ENCODE peak calls at places on chromosomes 5 and 9, in five cellular contexts. W is fibroblast of gingiva, U is nucleus accumbens, P is GM20000, E is C1 segment of cervical spinal cord. D is an unnamed sample.

GRCh38 chr9:137970686-137971476 is 93.3 kb downstream of the CACNA1B start:
- DNase-seq in U (no peak), W (no peak), P (no peak), E (no peak), D (no peak)

GRCh38 chr9:83257937-83258336 is 195.0 kb upstream of the RASEF start:
- DNase-seq in E (no peak), U (no peak), P (no peak), W (no peak), D (no peak)

GRCh38 chr5:50744761-50745160 is 78.3 kb downstream of the PARP8 start:
- DNase-seq in W (peak), P (peak), E (no peak), U (no peak), D (peak)

GRCh38 chr5:56705217-56705616 is 110.1 kb upstream of the MAP3K1 start:
- DNase-seq in P (no peak), W (no peak), U (no peak), E (no peak), D (no peak)

GRCh38 chr5:37774912-37775483 is 64.8 kb downstream of the GDNF start:
- DNase-seq in E (no peak), W (no peak), P (no peak), U (no peak), D (no peak)

GRCh38 chr5:52997424-52997823 is 8.3 kb downstream of the ITGA2 start:
- DNase-seq in E (peak), W (no peak), P (no peak), U (peak), D (no peak)

GRCh38 chr5:174045470-174046025 is at the start of gene NSG2:
- DNase-seq in E (peak), W (peak), U (peak), P (peak), D (peak)

GRCh38 chr5:91937121-91937520 is 554.0 kb upstream of the ARRDC3 start:
- DNase-seq in E (no peak), P (no peak), W (peak), U (no peak), D (peak)

GRCh38 chr5:96280946-96281393 is 152.1 kb downstream of the PCSK1 start:
- DNase-seq in U (no peak), P (no peak), E (no peak), W (peak), D (no peak)

GRCh38 chr5:132065351-132065937 is 5.0 kb downstream of the IL3 start:
- DNase-seq in U (no peak), E (no peak), P (peak), W (peak), D (peak)

GRCh38 chr5:143554918-143555477 is 151.5 kb upstream of the NR3C1 start:
- DNase-seq in P (no peak), E (no peak), U (no peak), W (peak), D (no peak)

GRCh38 chr5:157121709-157122108 is 12.9 kb upstream of the HAVCR2 start:
- DNase-seq in W (no peak), U (no peak), P (no peak), E (no peak), D (no peak)

GRCh38 chr5:18395126-18396110 is 761.2 kb downstream of the TAF11L14 start:
- DNase-seq in E (no peak), P (no peak), W (no peak), U (no peak), D (no peak)

GRCh38 chr5:149464796-149465489 is 85.9 kb upstream of the IL17B start:
- DNase-seq in U (no peak), E (no peak), W (peak), P (no peak), D (peak)

GRCh38 chr5:65366655-65367054 is 115.1 kb downstream of the ADAMTS6 start:
- DNase-seq in W (no peak), E (no peak), U (no peak), P (no peak), D (peak)

GRCh38 chr5:99187611-99188010 is 258.8 kb upstream of the CHD1 start:
- DNase-seq in P (no peak), U (no peak), E (no peak), W (no peak), D (no peak)

GRCh38 chr5:116137544-116138378 is 52.9 kb downstream of the COMMD10 start:
- DNase-seq in U (no peak), E (no peak), W (peak), P (peak), D (peak)